ENCODE peak calls at places on chromosomes 6 and 20, in four cellular contexts. One of them, this sample, is unnamed. For H3K36me3, the result is how much of the 10 kb centered on the place peaks cover.

GRCh38 chr6:144675231-144675861 is 390.2 kb downstream of the UTRN start:
- DNase-seq in K562: no peak
- DNase-seq in HepG2: no peak
- DNase-seq in GM12878: peak
- DNase-seq in this sample: peak

GRCh38 chr6:137136065-137136464 is 37.4 kb downstream of the IL22RA2 start:
- DNase-seq in K562: no peak
- DNase-seq in HepG2: no peak
- DNase-seq in GM12878: no peak
- DNase-seq in this sample: peak

GRCh38 chr6:52826513-52826912 is 14.1 kb downstream of the GSTA5 start:
- DNase-seq in K562: no peak
- DNase-seq in HepG2: no peak
- DNase-seq in GM12878: no peak
- DNase-seq in this sample: no peak

GRCh38 chr6:150547511-150548222 is 52.0 kb upstream of the PLEKHG1 start:
- DNase-seq in K562: no peak
- DNase-seq in HepG2: peak
- DNase-seq in GM12878: no peak
- DNase-seq in this sample: no peak

GRCh38 chr6:9250852-9251251 is 815.5 kb upstream of the SLC35B3 start:
- DNase-seq in K562: no peak
- DNase-seq in HepG2: peak
- DNase-seq in GM12878: no peak
- DNase-seq in this sample: peak

GRCh38 chr6:158369241-158369640 is 57.0 kb downstream of the TULP4 start:
- DNase-seq in K562: no peak
- DNase-seq in HepG2: no peak
- DNase-seq in GM12878: no peak
- DNase-seq in this sample: no peak

GRCh38 chr6:1007159-1007558 is 304.7 kb upstream of the FOXQ1 start:
- DNase-seq in K562: no peak
- DNase-seq in HepG2: no peak
- DNase-seq in GM12878: no peak
- DNase-seq in this sample: no peak

GRCh38 chr6:46174904-46175303 is 4.1 kb upstream of the ENPP5 start:
- DNase-seq in K562: no peak
- DNase-seq in HepG2: no peak
- DNase-seq in GM12878: no peak
- DNase-seq in this sample: no peak

GRCh38 chr20:22584630-22584921 is 204 bp upstream of the FOXA2 start:
- DNase-seq in K562: no peak
- DNase-seq in HepG2: peak
- DNase-seq in GM12878: no peak
- DNase-seq in this sample: no peak

GRCh38 chr6:134060491-134061106 is 8.2 kb upstream of the SLC2A12 start:
- DNase-seq in K562: no peak
- DNase-seq in HepG2: peak
- DNase-seq in GM12878: no peak
- DNase-seq in this sample: peak

GRCh38 chr20:11352041-11352440 is 565.7 kb upstream of the BTBD3 start:
- DNase-seq in K562: no peak
- DNase-seq in HepG2: no peak
- DNase-seq in GM12878: no peak
- DNase-seq in this sample: no peak

GRCh38 chr20:1304711-1305515 is 24.0 kb downstream of the SDCBP2 start:
- DNase-seq in K562: no peak
- DNase-seq in HepG2: no peak
- DNase-seq in GM12878: no peak
- DNase-seq in this sample: no peak

GRCh38 chr20:21159658-21160380 is 33.9 kb downstream of the KIZ start:
- DNase-seq in K562: no peak
- DNase-seq in HepG2: no peak
- DNase-seq in GM12878: no peak
- DNase-seq in this sample: no peak

GRCh38 chr20:15561707-15562106 is 1011.5 kb downstream of the KIF16B start:
- DNase-seq in K562: no peak
- DNase-seq in HepG2: no peak
- DNase-seq in GM12878: no peak
- DNase-seq in this sample: no peak

GRCh38 chr6:134052776-134053120 is 324 bp upstream of the SLC2A12 start:
- DNase-seq in K562: no peak
- DNase-seq in HepG2: no peak
- DNase-seq in GM12878: no peak
- DNase-seq in this sample: no peak

GRCh38 chr6:46144270-46144669 is 14.5 kb downstream of the ENPP4 start:
- DNase-seq in K562: no peak
- DNase-seq in HepG2: no peak
- DNase-seq in GM12878: no peak
- DNase-seq in this sample: no peak

GRCh38 chr6:143536866-143537691 is 25.6 kb upstream of the FUCA2 start:
- DNase-seq in K562: no peak
- DNase-seq in HepG2: peak
- DNase-seq in GM12878: no peak
- DNase-seq in this sample: peak

GRCh38 chr6:71250050-71250689 is 38.4 kb upstream of the OGFRL1 start:
- DNase-seq in K562: no peak
- DNase-seq in HepG2: no peak
- DNase-seq in GM12878: no peak
- DNase-seq in this sample: peak

GRCh38 chr6:82878812-82879211 is 186.8 kb downstream of the UBE3D start:
- DNase-seq in K562: no peak
- DNase-seq in HepG2: no peak
- DNase-seq in GM12878: no peak
- DNase-seq in this sample: peak

GRCh38 chr6:106972500-106972899 is 2.0 kb downstream of the CD24 start:
- DNase-seq in K562: no peak
- DNase-seq in HepG2: no peak
- DNase-seq in GM12878: no peak
- DNase-seq in this sample: no peak

GRCh38 chr6:137487947-137488735 is 6.1 kb downstream of the OLIG3 start:
- DNase-seq in K562: no peak
- DNase-seq in HepG2: no peak
- DNase-seq in GM12878: no peak
- DNase-seq in this sample: no peak

GRCh38 chr20:20452254-20452676 is 84.4 kb downstream of the INSM1 start:
- DNase-seq in K562: no peak
- DNase-seq in HepG2: no peak
- DNase-seq in GM12878: peak
- DNase-seq in this sample: peak

GRCh38 chr20:49167811-49168507 is 20.2 kb downstream of the STAU1 start:
- DNase-seq in K562: no peak
- DNase-seq in HepG2: no peak
- DNase-seq in GM12878: no peak
- DNase-seq in this sample: no peak
- TF ChIP-seq MYC in K562: no peak
- TF ChIP-seq MYC in HepG2: no peak
- TF ChIP-seq MYC in GM12878: no peak
- TF ChIP-seq MYC in this sample: no peak

DNA sequence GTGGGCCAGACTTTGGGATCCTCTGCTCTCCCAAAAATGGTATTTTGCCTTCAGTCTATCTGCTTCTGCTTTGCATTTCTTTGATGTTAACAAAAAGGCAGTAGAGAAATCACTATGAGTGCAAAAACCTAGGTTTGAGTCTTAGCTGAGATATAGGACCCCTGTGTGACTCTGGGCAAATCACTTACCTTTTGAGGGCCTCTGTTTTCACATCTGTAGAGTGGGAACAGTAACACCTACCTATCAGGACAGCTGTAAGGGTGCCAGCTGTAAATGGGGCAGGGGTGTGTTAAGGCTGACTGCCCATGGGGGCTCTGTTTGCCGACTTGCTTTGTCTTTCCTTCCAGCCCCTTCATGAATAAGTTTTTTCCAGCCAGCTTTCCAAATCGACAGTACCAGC is 30.4 kb downstream of the HM13 start:
- DNase-seq in K562: no peak
- DNase-seq in HepG2: no peak
- DNase-seq in GM12878: no peak
- DNase-seq in this sample: no peak
- H3K36me3 ChIP-seq in K562: half or more
- H3K36me3 ChIP-seq in HepG2: under half
- H3K36me3 ChIP-seq in GM12878: under half
- H3K36me3 ChIP-seq in this sample: under half

GRCh38 chr6:36829919-36830544 is 9.2 kb downstream of the CPNE5 start:
- DNase-seq in K562: no peak
- DNase-seq in HepG2: peak
- DNase-seq in GM12878: no peak
- DNase-seq in this sample: peak
- TF ChIP-seq MYC in K562: no peak
- TF ChIP-seq MYC in HepG2: peak
- TF ChIP-seq MYC in GM12878: no peak
- TF ChIP-seq MYC in this sample: no peak

GRCh38 chr20:5969348-5969935 is 19.0 kb downstream of the MCM8 start:
- DNase-seq in K562: no peak
- DNase-seq in HepG2: no peak
- DNase-seq in GM12878: no peak
- DNase-seq in this sample: no peak
- H3K36me3 ChIP-seq in K562: half or more
- H3K36me3 ChIP-seq in HepG2: under half
- H3K36me3 ChIP-seq in GM12878: under half
- H3K36me3 ChIP-seq in this sample: under half

GRCh38 chr20:43926691-43927090 is 12.0 kb downstream of the TOX2 start:
- DNase-seq in K562: no peak
- DNase-seq in HepG2: no peak
- DNase-seq in GM12878: no peak
- DNase-seq in this sample: no peak

GRCh38 chr20:43926287-43926686 is 11.6 kb downstream of the TOX2 start:
- DNase-seq in K562: no peak
- DNase-seq in HepG2: no peak
- DNase-seq in GM12878: no peak
- DNase-seq in this sample: no peak

GRCh38 chr20:43923917-43924316 is 9.3 kb downstream of the TOX2 start:
- DNase-seq in K562: no peak
- DNase-seq in HepG2: no peak
- DNase-seq in GM12878: no peak
- DNase-seq in this sample: no peak

GRCh38 chr20:43925786-43926185 is 11.1 kb downstream of the TOX2 start:
- DNase-seq in K562: no peak
- DNase-seq in HepG2: no peak
- DNase-seq in GM12878: no peak
- DNase-seq in this sample: peak

DNA sequence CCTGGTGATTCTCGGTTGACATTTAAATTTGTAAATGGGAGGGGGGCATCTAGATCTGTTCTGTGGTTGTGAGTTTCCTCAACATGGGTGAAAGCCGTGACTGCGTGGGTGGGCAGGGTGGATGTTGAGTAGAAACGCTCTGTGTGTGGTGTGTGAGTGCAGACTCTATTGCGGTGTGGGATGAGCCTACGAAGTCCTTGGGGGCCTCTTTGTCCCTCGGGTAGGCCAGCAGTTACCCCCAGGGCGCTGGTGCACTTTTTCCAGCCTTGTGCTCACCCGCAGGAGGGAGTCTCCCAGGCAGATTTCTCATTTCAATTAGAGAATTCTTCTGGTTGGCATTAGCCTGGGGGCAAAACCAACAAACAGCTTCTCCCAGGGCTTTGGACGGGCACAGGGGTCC is 10.6 kb downstream of the TOX2 start:
- DNase-seq in K562: no peak
- DNase-seq in HepG2: no peak
- DNase-seq in GM12878: peak
- DNase-seq in this sample: no peak
- TF ChIP-seq MYC in K562: no peak
- TF ChIP-seq MYC in HepG2: no peak
- TF ChIP-seq MYC in GM12878: no peak
- TF ChIP-seq MYC in this sample: no peak

GRCh38 chr20:37020636-37021035 is 69.1 kb upstream of the SAMHD1 start:
- DNase-seq in K562: no peak
- DNase-seq in HepG2: no peak
- DNase-seq in GM12878: no peak
- DNase-seq in this sample: no peak
- H3K36me3 ChIP-seq in K562: half or more
- H3K36me3 ChIP-seq in HepG2: under half
- H3K36me3 ChIP-seq in GM12878: under half
- H3K36me3 ChIP-seq in this sample: under half